ENCODE peak calls at places on chromosomes 5 and 9, in six cellular contexts. One of them, this sample, is unnamed.

GRCh38 chr9:69149321-69149807 is 24.7 kb upstream of the TJP2 start:
- DNase-seq in neural crest cell: no peak
- DNase-seq in PC-9: no peak
- DNase-seq in ascending aorta: no peak
- DNase-seq in heart left ventricle: no peak
- DNase-seq in epithelial cell of esophagus: peak
- DNase-seq in this sample: no peak

GRCh38 chr5:160685695-160686094 is 166.3 kb downstream of the ATP10B start:
- DNase-seq in ascending aorta: no peak
- DNase-seq in epithelial cell of esophagus: no peak
- DNase-seq in PC-9: no peak
- DNase-seq in neural crest cell: no peak
- DNase-seq in heart left ventricle: no peak
- DNase-seq in this sample: no peak

GRCh38 chr9:13220837-13221236 is 58.7 kb downstream of the MPDZ start:
- DNase-seq in neural crest cell: no peak
- DNase-seq in epithelial cell of esophagus: no peak
- DNase-seq in PC-9: no peak
- DNase-seq in heart left ventricle: no peak
- DNase-seq in ascending aorta: no peak
- DNase-seq in this sample: no peak

GRCh38 chr5:77776606-77777206 is 567 bp upstream of the TBCA start:
- DNase-seq in ascending aorta: no peak
- DNase-seq in heart left ventricle: no peak
- DNase-seq in neural crest cell: no peak
- DNase-seq in epithelial cell of esophagus: no peak
- DNase-seq in PC-9: no peak
- DNase-seq in this sample: no peak

GRCh38 chr5:40071870-40072269 is 607.8 kb upstream of the PTGER4 start:
- DNase-seq in epithelial cell of esophagus: peak
- DNase-seq in heart left ventricle: no peak
- DNase-seq in ascending aorta: no peak
- DNase-seq in neural crest cell: no peak
- DNase-seq in PC-9: no peak
- DNase-seq in this sample: no peak

GRCh38 chr9:131678499-131679111 is 61.3 kb downstream of the RAPGEF1 start:
- DNase-seq in neural crest cell: no peak
- DNase-seq in ascending aorta: peak
- DNase-seq in epithelial cell of esophagus: peak
- DNase-seq in heart left ventricle: peak
- DNase-seq in PC-9: peak
- DNase-seq in this sample: no peak

GRCh38 chr9:37667706-37668672 is 17.2 kb downstream of the FRMPD1 start:
- DNase-seq in ascending aorta: no peak
- DNase-seq in PC-9: no peak
- DNase-seq in neural crest cell: no peak
- DNase-seq in epithelial cell of esophagus: no peak
- DNase-seq in heart left ventricle: no peak
- DNase-seq in this sample: no peak

GRCh38 chr5:87263498-87263897 is 4.2 kb upstream of the RASA1 start:
- DNase-seq in PC-9: no peak
- DNase-seq in heart left ventricle: no peak
- DNase-seq in neural crest cell: no peak
- DNase-seq in epithelial cell of esophagus: no peak
- DNase-seq in ascending aorta: no peak
- DNase-seq in this sample: no peak

GRCh38 chr5:156584856-156585255 is 257.9 kb downstream of the SGCD start:
- DNase-seq in PC-9: no peak
- DNase-seq in ascending aorta: no peak
- DNase-seq in epithelial cell of esophagus: no peak
- DNase-seq in heart left ventricle: peak
- DNase-seq in neural crest cell: no peak
- DNase-seq in this sample: no peak

GRCh38 chr5:142922223-142922952 is 152.2 kb downstream of the ARHGAP26 start:
- DNase-seq in ascending aorta: no peak
- DNase-seq in PC-9: peak
- DNase-seq in neural crest cell: no peak
- DNase-seq in epithelial cell of esophagus: peak
- DNase-seq in heart left ventricle: no peak
- DNase-seq in this sample: no peak

GRCh38 chr9:109816490-109816889 is 36.5 kb downstream of the PALM2AKAP2 start:
- DNase-seq in ascending aorta: peak
- DNase-seq in heart left ventricle: peak
- DNase-seq in neural crest cell: no peak
- DNase-seq in epithelial cell of esophagus: peak
- DNase-seq in PC-9: peak
- DNase-seq in this sample: no peak

GRCh38 chr5:72366324-72366976 is 46.3 kb downstream of the PTCD2 start:
- DNase-seq in PC-9: peak
- DNase-seq in ascending aorta: no peak
- DNase-seq in heart left ventricle: peak
- DNase-seq in epithelial cell of esophagus: peak
- DNase-seq in neural crest cell: peak
- DNase-seq in this sample: peak

DNA sequence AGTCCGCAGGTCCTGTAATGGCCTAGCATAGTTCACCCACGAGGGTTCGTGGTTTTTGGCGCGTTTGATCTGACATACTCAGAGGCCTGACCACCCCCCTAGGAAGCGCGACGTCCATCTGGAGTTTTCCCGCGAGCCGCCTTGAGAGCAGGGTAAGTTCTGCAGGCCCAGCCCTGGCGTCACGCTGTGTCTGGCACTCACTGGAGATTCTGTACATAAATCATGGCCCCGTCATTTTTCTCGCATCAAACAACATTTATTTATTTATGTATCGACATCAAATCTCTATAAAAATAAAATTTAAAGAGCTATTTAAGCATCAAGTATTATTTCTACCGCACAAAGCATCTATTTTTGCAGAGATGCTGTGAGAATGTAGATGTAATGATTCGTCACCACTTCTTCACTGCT is 446 bp upstream of the TRIM41 start:
- DNase-seq in epithelial cell of esophagus: no peak
- DNase-seq in neural crest cell: no peak
- DNase-seq in ascending aorta: no peak
- DNase-seq in PC-9: no peak
- DNase-seq in heart left ventricle: no peak
- DNase-seq in this sample: no peak
- TF ChIP-seq CTCF in epithelial cell of esophagus: no peak
- TF ChIP-seq CTCF in neural crest cell: peak
- TF ChIP-seq CTCF in ascending aorta: no peak
- TF ChIP-seq CTCF in PC-9: no peak
- TF ChIP-seq CTCF in heart left ventricle: no peak
- TF ChIP-seq CTCF in this sample: no peak

GRCh38 chr5:128083033-128083810 is at the start of gene SLC12A2:
- DNase-seq in ascending aorta: peak
- DNase-seq in epithelial cell of esophagus: peak
- DNase-seq in heart left ventricle: peak
- DNase-seq in PC-9: peak
- DNase-seq in neural crest cell: peak
- DNase-seq in this sample: peak

GRCh38 chr5:128082551-128083032 is 974 bp upstream of the SLC12A2 start:
- DNase-seq in ascending aorta: no peak
- DNase-seq in heart left ventricle: no peak
- DNase-seq in neural crest cell: no peak
- DNase-seq in epithelial cell of esophagus: no peak
- DNase-seq in PC-9: no peak
- DNase-seq in this sample: no peak

GRCh38 chr5:128083811-128084227 is 253 bp downstream of the SLC12A2 start:
- DNase-seq in epithelial cell of esophagus: no peak
- DNase-seq in neural crest cell: peak
- DNase-seq in heart left ventricle: no peak
- DNase-seq in ascending aorta: no peak
- DNase-seq in PC-9: no peak
- DNase-seq in this sample: no peak

GRCh38 chr5:128084228-128085167 is 932 bp downstream of the SLC12A2 start:
- DNase-seq in ascending aorta: no peak
- DNase-seq in epithelial cell of esophagus: peak
- DNase-seq in neural crest cell: peak
- DNase-seq in heart left ventricle: peak
- DNase-seq in PC-9: no peak
- DNase-seq in this sample: no peak

GRCh38 chr5:128081111-128081865 is 2.3 kb upstream of the SLC12A2 start:
- DNase-seq in heart left ventricle: no peak
- DNase-seq in epithelial cell of esophagus: peak
- DNase-seq in PC-9: peak
- DNase-seq in neural crest cell: no peak
- DNase-seq in ascending aorta: no peak
- DNase-seq in this sample: no peak
- TF ChIP-seq CTCF in heart left ventricle: no peak
- TF ChIP-seq CTCF in epithelial cell of esophagus: peak
- TF ChIP-seq CTCF in PC-9: peak
- TF ChIP-seq CTCF in neural crest cell: peak
- TF ChIP-seq CTCF in ascending aorta: peak
- TF ChIP-seq CTCF in this sample: no peak

GRCh38 chr5:103674321-103674720 is 111.7 kb upstream of the NUDT12 start:
- DNase-seq in neural crest cell: no peak
- DNase-seq in PC-9: no peak
- DNase-seq in heart left ventricle: no peak
- DNase-seq in epithelial cell of esophagus: no peak
- DNase-seq in ascending aorta: no peak
- DNase-seq in this sample: no peak

GRCh38 chr5:103674739-103675138 is 112.2 kb upstream of the NUDT12 start:
- DNase-seq in PC-9: no peak
- DNase-seq in ascending aorta: no peak
- DNase-seq in neural crest cell: no peak
- DNase-seq in heart left ventricle: no peak
- DNase-seq in epithelial cell of esophagus: no peak
- DNase-seq in this sample: no peak

GRCh38 chr5:103667068-103667467 is 104.5 kb upstream of the NUDT12 start:
- DNase-seq in ascending aorta: no peak
- DNase-seq in neural crest cell: no peak
- DNase-seq in heart left ventricle: no peak
- DNase-seq in epithelial cell of esophagus: peak
- DNase-seq in PC-9: no peak
- DNase-seq in this sample: no peak

GRCh38 chr5:103668281-103668680 is 105.7 kb upstream of the NUDT12 start:
- DNase-seq in epithelial cell of esophagus: no peak
- DNase-seq in neural crest cell: no peak
- DNase-seq in ascending aorta: no peak
- DNase-seq in heart left ventricle: no peak
- DNase-seq in PC-9: no peak
- DNase-seq in this sample: no peak

GRCh38 chr5:103669615-103670014 is 107.0 kb upstream of the NUDT12 start:
- DNase-seq in ascending aorta: no peak
- DNase-seq in PC-9: no peak
- DNase-seq in heart left ventricle: no peak
- DNase-seq in epithelial cell of esophagus: no peak
- DNase-seq in neural crest cell: no peak
- DNase-seq in this sample: no peak
- TF ChIP-seq CTCF in ascending aorta: no peak
- TF ChIP-seq CTCF in PC-9: no peak
- TF ChIP-seq CTCF in heart left ventricle: no peak
- TF ChIP-seq CTCF in epithelial cell of esophagus: no peak
- TF ChIP-seq CTCF in neural crest cell: no peak
- TF ChIP-seq CTCF in this sample: no peak

DNA sequence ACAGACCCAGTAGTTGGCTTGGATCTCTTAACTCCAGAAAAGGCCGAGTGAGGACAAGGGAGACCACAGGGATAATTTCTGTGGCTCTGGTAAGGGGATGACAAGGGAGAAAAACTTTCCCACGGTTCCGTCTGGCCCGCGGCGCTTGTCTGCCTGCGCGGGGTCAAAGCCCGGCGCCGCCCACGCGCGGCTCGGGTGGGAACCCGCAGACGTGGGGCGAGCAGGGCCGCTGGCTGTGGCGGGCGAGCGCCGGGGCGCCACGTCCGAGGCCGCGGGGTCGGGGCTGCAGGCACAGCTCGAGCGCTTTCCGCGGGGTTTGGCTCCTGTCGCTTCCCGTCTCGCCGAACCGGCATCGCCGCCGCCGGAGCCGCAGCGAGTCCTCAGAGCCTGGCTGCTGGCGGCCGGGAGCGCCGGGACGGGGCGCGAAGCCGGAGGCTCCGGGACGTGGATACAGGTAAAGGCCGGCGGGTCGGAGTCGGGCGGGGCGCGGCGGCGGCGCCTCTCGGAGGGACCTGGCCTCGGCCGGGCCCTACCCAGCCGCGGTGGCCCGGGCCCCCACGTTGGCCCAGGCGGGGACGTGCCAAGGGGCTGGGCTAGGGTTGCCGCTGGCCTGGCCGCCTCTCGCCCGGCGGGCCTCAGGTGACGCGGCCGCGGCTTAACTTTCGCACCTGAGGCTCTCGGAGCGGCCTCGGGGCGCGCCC is at the start of gene RNF180:
- DNase-seq in PC-9: no peak
- DNase-seq in neural crest cell: peak
- DNase-seq in heart left ventricle: peak
- DNase-seq in epithelial cell of esophagus: peak
- DNase-seq in ascending aorta: no peak
- DNase-seq in this sample: no peak
- TF ChIP-seq CTCF in PC-9: no peak
- TF ChIP-seq CTCF in neural crest cell: no peak
- TF ChIP-seq CTCF in heart left ventricle: no peak
- TF ChIP-seq CTCF in epithelial cell of esophagus: no peak
- TF ChIP-seq CTCF in ascending aorta: no peak
- TF ChIP-seq CTCF in this sample: no peak

GRCh38 chr9:135579889-135580660 is 18.5 kb downstream of the PAEP start:
- DNase-seq in epithelial cell of esophagus: no peak
- DNase-seq in neural crest cell: no peak
- DNase-seq in heart left ventricle: no peak
- DNase-seq in PC-9: no peak
- DNase-seq in ascending aorta: no peak
- DNase-seq in this sample: no peak

GRCh38 chr9:135582541-135582940 is 21.0 kb downstream of the PAEP start:
- DNase-seq in neural crest cell: no peak
- DNase-seq in PC-9: no peak
- DNase-seq in ascending aorta: no peak
- DNase-seq in heart left ventricle: no peak
- DNase-seq in epithelial cell of esophagus: no peak
- DNase-seq in this sample: no peak

GRCh38 chr9:135581636-135582426 is 20.3 kb downstream of the PAEP start:
- DNase-seq in neural crest cell: no peak
- DNase-seq in ascending aorta: no peak
- DNase-seq in heart left ventricle: no peak
- DNase-seq in epithelial cell of esophagus: no peak
- DNase-seq in PC-9: no peak
- DNase-seq in this sample: no peak

GRCh38 chr9:135579356-135579755 is 17.8 kb downstream of the PAEP start:
- DNase-seq in epithelial cell of esophagus: no peak
- DNase-seq in PC-9: no peak
- DNase-seq in ascending aorta: no peak
- DNase-seq in heart left ventricle: no peak
- DNase-seq in neural crest cell: no peak
- DNase-seq in this sample: no peak

DNA sequence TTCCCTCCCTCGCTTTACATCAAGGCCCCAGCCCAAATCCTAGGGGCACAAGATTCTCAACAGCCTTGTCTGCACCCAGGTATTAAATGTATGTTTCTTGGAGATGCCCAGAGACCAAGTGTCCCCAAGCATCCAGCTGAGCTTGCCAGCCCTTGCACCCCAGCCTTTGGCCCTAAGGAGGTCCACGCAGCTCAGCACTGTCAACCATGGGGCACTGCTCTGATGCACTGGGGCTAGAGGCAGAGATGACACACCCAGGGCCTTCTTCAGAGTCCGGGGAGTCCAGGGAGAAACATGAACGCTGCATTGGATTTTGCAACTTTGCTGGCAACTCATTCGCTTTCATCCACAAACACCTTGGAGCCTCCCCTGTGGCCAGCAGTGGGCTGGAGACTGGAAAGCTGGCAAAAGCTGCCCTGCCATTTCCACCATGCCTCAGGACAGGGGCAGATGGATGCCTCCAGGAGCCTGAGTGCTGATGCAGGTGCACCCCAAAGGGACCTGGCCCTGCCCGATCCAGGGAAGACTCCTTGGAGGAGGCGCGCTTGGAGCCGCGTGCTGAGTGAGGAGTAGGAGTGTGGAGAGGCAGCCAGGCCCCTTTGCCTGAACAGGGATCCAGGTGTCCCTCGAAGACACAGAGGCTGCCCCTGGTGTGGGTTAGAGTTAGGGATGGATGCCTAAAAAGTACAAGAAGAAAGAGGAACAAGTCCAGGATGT is 19.3 kb downstream of the PAEP start:
- DNase-seq in heart left ventricle: no peak
- DNase-seq in ascending aorta: no peak
- DNase-seq in PC-9: no peak
- DNase-seq in neural crest cell: no peak
- DNase-seq in epithelial cell of esophagus: no peak
- DNase-seq in this sample: no peak
- TF ChIP-seq CTCF in heart left ventricle: no peak
- TF ChIP-seq CTCF in ascending aorta: no peak
- TF ChIP-seq CTCF in PC-9: no peak
- TF ChIP-seq CTCF in neural crest cell: no peak
- TF ChIP-seq CTCF in epithelial cell of esophagus: no peak
- TF ChIP-seq CTCF in this sample: no peak

This sample was measured in omental fat pad.